ENCODE peak calls at places on chromosomes 7 and 10, in nine cellular contexts. One of them, this sample, is unnamed.
A peak's percentile ranks its signal among the peaks of the same experiment; 100 is the strongest.

GRCh38 chr10:62056660-62057059 is 155.2 kb downstream of the ARID5B start:
- DNase-seq in cardiac fibroblast: peak; percentile 45
- DNase-seq in activated CD8-positive, alpha-beta memory T cell treated with anti-CD3 and anti-CD28 coated beads, Interleukin-2, amount 50 U/mL, for 48 hours: no peak
- DNase-seq in WTC11: no peak
- DNase-seq in stimulated activated CD8-positive, alpha-beta memory T cell treated with anti-CD3 and anti-CD28 coated beads, Interleukin-4, amount 100 ng/mL, for 48 hours: no peak
- DNase-seq in lower leg skin: no peak
- DNase-seq in amygdala: no peak
- DNase-seq in left kidney: peak; percentile 63
- DNase-seq in NCI-H524 treated with DMSO at 0.1 percent for 48 hours: no peak
- DNase-seq in this sample: no peak

GRCh38 chr7:51326646-51327286 is 10.2 kb upstream of the COBL start:
- DNase-seq in cardiac fibroblast: no peak
- DNase-seq in activated CD8-positive, alpha-beta memory T cell treated with anti-CD3 and anti-CD28 coated beads, Interleukin-2, amount 50 U/mL, for 48 hours: no peak
- DNase-seq in WTC11: peak; percentile 72
- DNase-seq in stimulated activated CD8-positive, alpha-beta memory T cell treated with anti-CD3 and anti-CD28 coated beads, Interleukin-4, amount 100 ng/mL, for 48 hours: no peak
- DNase-seq in lower leg skin: peak; percentile 54
- DNase-seq in amygdala: no peak
- DNase-seq in left kidney: no peak
- DNase-seq in NCI-H524 treated with DMSO at 0.1 percent for 48 hours: no peak
- DNase-seq in this sample: no peak

GRCh38 chr7:33854178-33854577 is 51.2 kb upstream of the BMPER start:
- DNase-seq in cardiac fibroblast: peak; percentile 41
- DNase-seq in activated CD8-positive, alpha-beta memory T cell treated with anti-CD3 and anti-CD28 coated beads, Interleukin-2, amount 50 U/mL, for 48 hours: no peak
- DNase-seq in WTC11: no peak
- DNase-seq in stimulated activated CD8-positive, alpha-beta memory T cell treated with anti-CD3 and anti-CD28 coated beads, Interleukin-4, amount 100 ng/mL, for 48 hours: no peak
- DNase-seq in lower leg skin: no peak
- DNase-seq in amygdala: no peak
- DNase-seq in left kidney: no peak
- DNase-seq in NCI-H524 treated with DMSO at 0.1 percent for 48 hours: no peak
- DNase-seq in this sample: no peak

GRCh38 chr10:60846173-60846572 is 67.9 kb downstream of the CDK1 start:
- DNase-seq in cardiac fibroblast: peak; percentile 64
- DNase-seq in activated CD8-positive, alpha-beta memory T cell treated with anti-CD3 and anti-CD28 coated beads, Interleukin-2, amount 50 U/mL, for 48 hours: no peak
- DNase-seq in WTC11: no peak
- DNase-seq in stimulated activated CD8-positive, alpha-beta memory T cell treated with anti-CD3 and anti-CD28 coated beads, Interleukin-4, amount 100 ng/mL, for 48 hours: no peak
- DNase-seq in lower leg skin: no peak
- DNase-seq in amygdala: no peak
- DNase-seq in left kidney: no peak
- DNase-seq in NCI-H524 treated with DMSO at 0.1 percent for 48 hours: no peak
- DNase-seq in this sample: no peak

GRCh38 chr7:139730746-139731612 is 46.8 kb downstream of the HIPK2 start:
- DNase-seq in cardiac fibroblast: peak; percentile 92
- DNase-seq in activated CD8-positive, alpha-beta memory T cell treated with anti-CD3 and anti-CD28 coated beads, Interleukin-2, amount 50 U/mL, for 48 hours: no peak
- DNase-seq in WTC11: no peak
- DNase-seq in stimulated activated CD8-positive, alpha-beta memory T cell treated with anti-CD3 and anti-CD28 coated beads, Interleukin-4, amount 100 ng/mL, for 48 hours: no peak
- DNase-seq in lower leg skin: peak; percentile 83
- DNase-seq in amygdala: no peak
- DNase-seq in left kidney: no peak
- DNase-seq in NCI-H524 treated with DMSO at 0.1 percent for 48 hours: no peak
- DNase-seq in this sample: no peak

GRCh38 chr7:66654275-66655112 is 25.8 kb downstream of the KCTD7 start:
- DNase-seq in cardiac fibroblast: peak; percentile 99
- DNase-seq in activated CD8-positive, alpha-beta memory T cell treated with anti-CD3 and anti-CD28 coated beads, Interleukin-2, amount 50 U/mL, for 48 hours: peak; percentile 99
- DNase-seq in WTC11: peak; percentile 98
- DNase-seq in stimulated activated CD8-positive, alpha-beta memory T cell treated with anti-CD3 and anti-CD28 coated beads, Interleukin-4, amount 100 ng/mL, for 48 hours: peak; percentile 99
- DNase-seq in lower leg skin: peak; percentile 100
- DNase-seq in amygdala: peak; percentile 95
- DNase-seq in left kidney: peak; percentile 99
- DNase-seq in NCI-H524 treated with DMSO at 0.1 percent for 48 hours: peak; percentile 71
- DNase-seq in this sample: peak; percentile 95

GRCh38 chr10:110676016-110676415 is 31.9 kb downstream of the RBM20 start:
- DNase-seq in cardiac fibroblast: peak; percentile 13
- DNase-seq in activated CD8-positive, alpha-beta memory T cell treated with anti-CD3 and anti-CD28 coated beads, Interleukin-2, amount 50 U/mL, for 48 hours: no peak
- DNase-seq in WTC11: no peak
- DNase-seq in stimulated activated CD8-positive, alpha-beta memory T cell treated with anti-CD3 and anti-CD28 coated beads, Interleukin-4, amount 100 ng/mL, for 48 hours: no peak
- DNase-seq in lower leg skin: no peak
- DNase-seq in amygdala: no peak
- DNase-seq in left kidney: no peak
- DNase-seq in NCI-H524 treated with DMSO at 0.1 percent for 48 hours: no peak
- DNase-seq in this sample: no peak

GRCh38 chr7:92781117-92781720 is 55.2 kb downstream of the CDK6 start:
- DNase-seq in cardiac fibroblast: peak; percentile 73
- DNase-seq in activated CD8-positive, alpha-beta memory T cell treated with anti-CD3 and anti-CD28 coated beads, Interleukin-2, amount 50 U/mL, for 48 hours: no peak
- DNase-seq in WTC11: no peak
- DNase-seq in stimulated activated CD8-positive, alpha-beta memory T cell treated with anti-CD3 and anti-CD28 coated beads, Interleukin-4, amount 100 ng/mL, for 48 hours: no peak
- DNase-seq in lower leg skin: no peak
- DNase-seq in amygdala: no peak
- DNase-seq in left kidney: peak; percentile 52
- DNase-seq in NCI-H524 treated with DMSO at 0.1 percent for 48 hours: no peak
- DNase-seq in this sample: no peak

GRCh38 chr10:112313911-112314310 is 30.7 kb downstream of the TECTB start:
- DNase-seq in cardiac fibroblast: no peak
- DNase-seq in activated CD8-positive, alpha-beta memory T cell treated with anti-CD3 and anti-CD28 coated beads, Interleukin-2, amount 50 U/mL, for 48 hours: no peak
- DNase-seq in WTC11: no peak
- DNase-seq in stimulated activated CD8-positive, alpha-beta memory T cell treated with anti-CD3 and anti-CD28 coated beads, Interleukin-4, amount 100 ng/mL, for 48 hours: no peak
- DNase-seq in lower leg skin: no peak
- DNase-seq in amygdala: no peak
- DNase-seq in left kidney: no peak
- DNase-seq in NCI-H524 treated with DMSO at 0.1 percent for 48 hours: no peak
- DNase-seq in this sample: no peak

GRCh38 chr10:92829042-92829785 is 19.1 kb upstream of the EXOC6 start:
- DNase-seq in cardiac fibroblast: no peak
- DNase-seq in activated CD8-positive, alpha-beta memory T cell treated with anti-CD3 and anti-CD28 coated beads, Interleukin-2, amount 50 U/mL, for 48 hours: no peak
- DNase-seq in WTC11: no peak
- DNase-seq in stimulated activated CD8-positive, alpha-beta memory T cell treated with anti-CD3 and anti-CD28 coated beads, Interleukin-4, amount 100 ng/mL, for 48 hours: no peak
- DNase-seq in lower leg skin: no peak
- DNase-seq in amygdala: no peak
- DNase-seq in left kidney: no peak
- DNase-seq in NCI-H524 treated with DMSO at 0.1 percent for 48 hours: no peak
- DNase-seq in this sample: no peak

GRCh38 chr10:131074682-131075081 is 236.8 kb downstream of the TCERG1L start:
- DNase-seq in cardiac fibroblast: no peak
- DNase-seq in activated CD8-positive, alpha-beta memory T cell treated with anti-CD3 and anti-CD28 coated beads, Interleukin-2, amount 50 U/mL, for 48 hours: no peak
- DNase-seq in WTC11: no peak
- DNase-seq in stimulated activated CD8-positive, alpha-beta memory T cell treated with anti-CD3 and anti-CD28 coated beads, Interleukin-4, amount 100 ng/mL, for 48 hours: no peak
- DNase-seq in lower leg skin: peak; percentile 52
- DNase-seq in amygdala: no peak
- DNase-seq in left kidney: no peak
- DNase-seq in NCI-H524 treated with DMSO at 0.1 percent for 48 hours: no peak
- DNase-seq in this sample: no peak

GRCh38 chr10:70715853-70716795 is 43.8 kb downstream of the ADAMTS14 start:
- DNase-seq in cardiac fibroblast: peak; percentile 69
- DNase-seq in activated CD8-positive, alpha-beta memory T cell treated with anti-CD3 and anti-CD28 coated beads, Interleukin-2, amount 50 U/mL, for 48 hours: no peak
- DNase-seq in WTC11: no peak
- DNase-seq in stimulated activated CD8-positive, alpha-beta memory T cell treated with anti-CD3 and anti-CD28 coated beads, Interleukin-4, amount 100 ng/mL, for 48 hours: peak; percentile 55
- DNase-seq in lower leg skin: no peak
- DNase-seq in amygdala: no peak
- DNase-seq in left kidney: no peak
- DNase-seq in NCI-H524 treated with DMSO at 0.1 percent for 48 hours: peak; percentile 48
- DNase-seq in this sample: no peak

GRCh38 chr10:27158421-27158820 is 3.3 kb downstream of the MASTL start:
- DNase-seq in cardiac fibroblast: no peak
- DNase-seq in activated CD8-positive, alpha-beta memory T cell treated with anti-CD3 and anti-CD28 coated beads, Interleukin-2, amount 50 U/mL, for 48 hours: no peak
- DNase-seq in WTC11: no peak
- DNase-seq in stimulated activated CD8-positive, alpha-beta memory T cell treated with anti-CD3 and anti-CD28 coated beads, Interleukin-4, amount 100 ng/mL, for 48 hours: no peak
- DNase-seq in lower leg skin: no peak
- DNase-seq in amygdala: no peak
- DNase-seq in left kidney: no peak
- DNase-seq in NCI-H524 treated with DMSO at 0.1 percent for 48 hours: no peak
- DNase-seq in this sample: no peak

GRCh38 chr7:76054129-76055120 is 6.5 kb downstream of the MDH2 start:
- DNase-seq in cardiac fibroblast: peak; percentile 30
- DNase-seq in activated CD8-positive, alpha-beta memory T cell treated with anti-CD3 and anti-CD28 coated beads, Interleukin-2, amount 50 U/mL, for 48 hours: no peak
- DNase-seq in WTC11: peak; percentile 22
- DNase-seq in stimulated activated CD8-positive, alpha-beta memory T cell treated with anti-CD3 and anti-CD28 coated beads, Interleukin-4, amount 100 ng/mL, for 48 hours: no peak
- DNase-seq in lower leg skin: no peak
- DNase-seq in amygdala: no peak
- DNase-seq in left kidney: peak; percentile 29
- DNase-seq in NCI-H524 treated with DMSO at 0.1 percent for 48 hours: no peak
- DNase-seq in this sample: no peak

GRCh38 chr10:370222-370825 is 235.1 kb downstream of the ZMYND11 start:
- DNase-seq in cardiac fibroblast: no peak
- DNase-seq in activated CD8-positive, alpha-beta memory T cell treated with anti-CD3 and anti-CD28 coated beads, Interleukin-2, amount 50 U/mL, for 48 hours: no peak
- DNase-seq in WTC11: no peak
- DNase-seq in stimulated activated CD8-positive, alpha-beta memory T cell treated with anti-CD3 and anti-CD28 coated beads, Interleukin-4, amount 100 ng/mL, for 48 hours: no peak
- DNase-seq in lower leg skin: no peak
- DNase-seq in amygdala: no peak
- DNase-seq in left kidney: no peak
- DNase-seq in NCI-H524 treated with DMSO at 0.1 percent for 48 hours: no peak
- DNase-seq in this sample: no peak

GRCh38 chr10:21496285-21497176 is 29.0 kb downstream of the SKIDA1 start:
- DNase-seq in cardiac fibroblast: peak; percentile 45
- DNase-seq in activated CD8-positive, alpha-beta memory T cell treated with anti-CD3 and anti-CD28 coated beads, Interleukin-2, amount 50 U/mL, for 48 hours: peak; percentile 74
- DNase-seq in WTC11: peak; percentile 53
- DNase-seq in stimulated activated CD8-positive, alpha-beta memory T cell treated with anti-CD3 and anti-CD28 coated beads, Interleukin-4, amount 100 ng/mL, for 48 hours: peak; percentile 70
- DNase-seq in lower leg skin: peak; percentile 87
- DNase-seq in amygdala: peak; percentile 69
- DNase-seq in left kidney: peak; percentile 93
- DNase-seq in NCI-H524 treated with DMSO at 0.1 percent for 48 hours: no peak
- DNase-seq in this sample: no peak

GRCh38 chr7:75732016-75732521 is 6.7 kb downstream of the HIP1 start:
- DNase-seq in cardiac fibroblast: no peak
- DNase-seq in activated CD8-positive, alpha-beta memory T cell treated with anti-CD3 and anti-CD28 coated beads, Interleukin-2, amount 50 U/mL, for 48 hours: no peak
- DNase-seq in WTC11: no peak
- DNase-seq in stimulated activated CD8-positive, alpha-beta memory T cell treated with anti-CD3 and anti-CD28 coated beads, Interleukin-4, amount 100 ng/mL, for 48 hours: no peak
- DNase-seq in lower leg skin: no peak
- DNase-seq in amygdala: no peak
- DNase-seq in left kidney: no peak
- DNase-seq in NCI-H524 treated with DMSO at 0.1 percent for 48 hours: no peak
- DNase-seq in this sample: no peak

GRCh38 chr7:51665045-51665785 is 348.6 kb upstream of the COBL start:
- DNase-seq in cardiac fibroblast: no peak
- DNase-seq in activated CD8-positive, alpha-beta memory T cell treated with anti-CD3 and anti-CD28 coated beads, Interleukin-2, amount 50 U/mL, for 48 hours: no peak
- DNase-seq in WTC11: no peak
- DNase-seq in stimulated activated CD8-positive, alpha-beta memory T cell treated with anti-CD3 and anti-CD28 coated beads, Interleukin-4, amount 100 ng/mL, for 48 hours: no peak
- DNase-seq in lower leg skin: no peak
- DNase-seq in amygdala: no peak
- DNase-seq in left kidney: no peak
- DNase-seq in NCI-H524 treated with DMSO at 0.1 percent for 48 hours: no peak
- DNase-seq in this sample: no peak

GRCh38 chr10:76779821-76780281 is 857.8 kb downstream of the KCNMA1 start:
- DNase-seq in cardiac fibroblast: no peak
- DNase-seq in activated CD8-positive, alpha-beta memory T cell treated with anti-CD3 and anti-CD28 coated beads, Interleukin-2, amount 50 U/mL, for 48 hours: no peak
- DNase-seq in WTC11: peak; percentile 10
- DNase-seq in stimulated activated CD8-positive, alpha-beta memory T cell treated with anti-CD3 and anti-CD28 coated beads, Interleukin-4, amount 100 ng/mL, for 48 hours: no peak
- DNase-seq in lower leg skin: no peak
- DNase-seq in amygdala: no peak
- DNase-seq in left kidney: peak; percentile 36
- DNase-seq in NCI-H524 treated with DMSO at 0.1 percent for 48 hours: no peak
- DNase-seq in this sample: no peak

GRCh38 chr10:130817046-130817624 is 494.4 kb downstream of the TCERG1L start:
- DNase-seq in cardiac fibroblast: no peak
- DNase-seq in activated CD8-positive, alpha-beta memory T cell treated with anti-CD3 and anti-CD28 coated beads, Interleukin-2, amount 50 U/mL, for 48 hours: no peak
- DNase-seq in WTC11: no peak
- DNase-seq in stimulated activated CD8-positive, alpha-beta memory T cell treated with anti-CD3 and anti-CD28 coated beads, Interleukin-4, amount 100 ng/mL, for 48 hours: no peak
- DNase-seq in lower leg skin: peak; percentile 43
- DNase-seq in amygdala: no peak
- DNase-seq in left kidney: no peak
- DNase-seq in NCI-H524 treated with DMSO at 0.1 percent for 48 hours: no peak
- DNase-seq in this sample: no peak

GRCh38 chr7:88566174-88566729 is 193.2 kb upstream of the ZNF804B start:
- DNase-seq in cardiac fibroblast: no peak
- DNase-seq in activated CD8-positive, alpha-beta memory T cell treated with anti-CD3 and anti-CD28 coated beads, Interleukin-2, amount 50 U/mL, for 48 hours: no peak
- DNase-seq in WTC11: no peak
- DNase-seq in stimulated activated CD8-positive, alpha-beta memory T cell treated with anti-CD3 and anti-CD28 coated beads, Interleukin-4, amount 100 ng/mL, for 48 hours: no peak
- DNase-seq in lower leg skin: no peak
- DNase-seq in amygdala: no peak
- DNase-seq in left kidney: peak; percentile 8
- DNase-seq in NCI-H524 treated with DMSO at 0.1 percent for 48 hours: no peak
- DNase-seq in this sample: no peak

GRCh38 chr10:131854579-131855335 is 46.1 kb upstream of the PPP2R2D start:
- DNase-seq in cardiac fibroblast: no peak
- DNase-seq in activated CD8-positive, alpha-beta memory T cell treated with anti-CD3 and anti-CD28 coated beads, Interleukin-2, amount 50 U/mL, for 48 hours: no peak
- DNase-seq in WTC11: no peak
- DNase-seq in stimulated activated CD8-positive, alpha-beta memory T cell treated with anti-CD3 and anti-CD28 coated beads, Interleukin-4, amount 100 ng/mL, for 48 hours: no peak
- DNase-seq in lower leg skin: peak; percentile 76
- DNase-seq in amygdala: no peak
- DNase-seq in left kidney: no peak
- DNase-seq in NCI-H524 treated with DMSO at 0.1 percent for 48 hours: no peak
- DNase-seq in this sample: no peak

GRCh38 chr7:45217358-45217757 is 59.8 kb downstream of the RAMP3 start:
- DNase-seq in cardiac fibroblast: no peak
- DNase-seq in activated CD8-positive, alpha-beta memory T cell treated with anti-CD3 and anti-CD28 coated beads, Interleukin-2, amount 50 U/mL, for 48 hours: no peak
- DNase-seq in WTC11: peak; percentile 29
- DNase-seq in stimulated activated CD8-positive, alpha-beta memory T cell treated with anti-CD3 and anti-CD28 coated beads, Interleukin-4, amount 100 ng/mL, for 48 hours: no peak
- DNase-seq in lower leg skin: no peak
- DNase-seq in amygdala: no peak
- DNase-seq in left kidney: peak; percentile 33
- DNase-seq in NCI-H524 treated with DMSO at 0.1 percent for 48 hours: no peak
- DNase-seq in this sample: no peak

GRCh38 chr7:4297843-4298219 is 384.3 kb upstream of the FOXK1 start:
- DNase-seq in cardiac fibroblast: no peak
- DNase-seq in activated CD8-positive, alpha-beta memory T cell treated with anti-CD3 and anti-CD28 coated beads, Interleukin-2, amount 50 U/mL, for 48 hours: no peak
- DNase-seq in WTC11: no peak
- DNase-seq in stimulated activated CD8-positive, alpha-beta memory T cell treated with anti-CD3 and anti-CD28 coated beads, Interleukin-4, amount 100 ng/mL, for 48 hours: no peak
- DNase-seq in lower leg skin: no peak
- DNase-seq in amygdala: no peak
- DNase-seq in left kidney: no peak
- DNase-seq in NCI-H524 treated with DMSO at 0.1 percent for 48 hours: no peak
- DNase-seq in this sample: no peak

GRCh38 chr10:120422459-120422858 is 34.6 kb upstream of the PLPP4 start:
- DNase-seq in cardiac fibroblast: peak; percentile 61
- DNase-seq in activated CD8-positive, alpha-beta memory T cell treated with anti-CD3 and anti-CD28 coated beads, Interleukin-2, amount 50 U/mL, for 48 hours: no peak
- DNase-seq in WTC11: no peak
- DNase-seq in stimulated activated CD8-positive, alpha-beta memory T cell treated with anti-CD3 and anti-CD28 coated beads, Interleukin-4, amount 100 ng/mL, for 48 hours: no peak
- DNase-seq in lower leg skin: no peak
- DNase-seq in amygdala: no peak
- DNase-seq in left kidney: no peak
- DNase-seq in NCI-H524 treated with DMSO at 0.1 percent for 48 hours: no peak
- DNase-seq in this sample: no peak

GRCh38 chr10:16854623-16855022 is 37.4 kb upstream of the RSU1 start:
- DNase-seq in cardiac fibroblast: peak; percentile 33
- DNase-seq in activated CD8-positive, alpha-beta memory T cell treated with anti-CD3 and anti-CD28 coated beads, Interleukin-2, amount 50 U/mL, for 48 hours: no peak
- DNase-seq in WTC11: no peak
- DNase-seq in stimulated activated CD8-positive, alpha-beta memory T cell treated with anti-CD3 and anti-CD28 coated beads, Interleukin-4, amount 100 ng/mL, for 48 hours: no peak
- DNase-seq in lower leg skin: no peak
- DNase-seq in amygdala: no peak
- DNase-seq in left kidney: no peak
- DNase-seq in NCI-H524 treated with DMSO at 0.1 percent for 48 hours: no peak
- DNase-seq in this sample: no peak

GRCh38 chr7:64946772-64947171 is 43.7 kb downstream of the ZNF273 start:
- DNase-seq in cardiac fibroblast: peak; percentile 4
- DNase-seq in activated CD8-positive, alpha-beta memory T cell treated with anti-CD3 and anti-CD28 coated beads, Interleukin-2, amount 50 U/mL, for 48 hours: peak; percentile 60
- DNase-seq in WTC11: peak; percentile 46
- DNase-seq in stimulated activated CD8-positive, alpha-beta memory T cell treated with anti-CD3 and anti-CD28 coated beads, Interleukin-4, amount 100 ng/mL, for 48 hours: peak; percentile 50
- DNase-seq in lower leg skin: no peak
- DNase-seq in amygdala: no peak
- DNase-seq in left kidney: peak; percentile 62
- DNase-seq in NCI-H524 treated with DMSO at 0.1 percent for 48 hours: no peak
- DNase-seq in this sample: no peak

This sample was measured in omental fat pad.